ENCODE peak calls at places on chromosomes 11 and 22, in seven cellular contexts. A, N, V, H, O, Y and Z are unnamed samples.

GRCh38 chr22:35334010-35334409 is 34.3 kb downstream of the TOM1 start:
- DNase-seq in A (no peak), O (no peak), H (no peak), N (no peak), Y (no peak), V (no peak), Z (no peak)

GRCh38 chr11:33553486-33553885 is 147.1 kb downstream of the C11orf91 start:
- DNase-seq in Y (no peak), N (no peak), H (no peak), V (no peak), A (no peak), O (no peak), Z (no peak)

GRCh38 chr11:32348502-32348901 is 86.8 kb downstream of the WT1 start:
- DNase-seq in V (no peak), N (no peak), A (no peak), O (no peak), H (no peak), Y (no peak), Z (no peak)

GRCh38 chr11:111542606-111543275 is 2.2 kb downstream of the LAYN start:
- DNase-seq in H (peak), A (no peak), N (no peak), V (no peak), O (no peak), Y (no peak), Z (no peak)

GRCh38 chr22:43829448-43829821 is 17.3 kb upstream of the EFCAB6 start:
- DNase-seq in Y (no peak), H (peak), V (no peak), N (no peak), A (no peak), O (no peak), Z (no peak)

GRCh38 chr11:11513438-11513837 is 108.4 kb downstream of the GALNT18 start:
- DNase-seq in Y (no peak), N (no peak), O (no peak), H (no peak), A (no peak), V (no peak), Z (peak)

GRCh38 chr22:24772493-24773220 is 1.9 kb downstream of the PIWIL3 start:
- DNase-seq in Y (peak), V (peak), H (peak), N (no peak), O (peak), A (peak), Z (peak)

GRCh38 chr11:28169816-28170215 is 61.6 kb downstream of the METTL15 start:
- DNase-seq in H (no peak), A (no peak), O (no peak), V (no peak), N (no peak), Y (no peak), Z (no peak)

GRCh38 chr11:67269401-67270255 is 3.4 kb downstream of the GRK2 start:
- DNase-seq in N (no peak), V (no peak), A (no peak), H (no peak), O (no peak), Y (no peak), Z (peak)

GRCh38 chr11:69641681-69642548 is 959 bp downstream of the CCND1 start:
- DNase-seq in Y (no peak), A (no peak), O (peak), H (peak), N (no peak), V (no peak), Z (no peak)

GRCh38 chr11:69639843-69640242 is 1.1 kb upstream of the CCND1 start:
- DNase-seq in H (no peak), O (no peak), V (no peak), N (no peak), Y (no peak), A (no peak), Z (no peak)

GRCh38 chr11:69640995-69641581 is at the start of gene CCND1:
- DNase-seq in N (no peak), V (peak), Y (no peak), O (peak), H (peak), A (peak), Z (peak)

GRCh38 chr11:69638941-69639681 is 1.8 kb upstream of the CCND1 start:
- DNase-seq in V (peak), Y (peak), O (peak), A (peak), N (no peak), H (peak), Z (peak)

DNA sequence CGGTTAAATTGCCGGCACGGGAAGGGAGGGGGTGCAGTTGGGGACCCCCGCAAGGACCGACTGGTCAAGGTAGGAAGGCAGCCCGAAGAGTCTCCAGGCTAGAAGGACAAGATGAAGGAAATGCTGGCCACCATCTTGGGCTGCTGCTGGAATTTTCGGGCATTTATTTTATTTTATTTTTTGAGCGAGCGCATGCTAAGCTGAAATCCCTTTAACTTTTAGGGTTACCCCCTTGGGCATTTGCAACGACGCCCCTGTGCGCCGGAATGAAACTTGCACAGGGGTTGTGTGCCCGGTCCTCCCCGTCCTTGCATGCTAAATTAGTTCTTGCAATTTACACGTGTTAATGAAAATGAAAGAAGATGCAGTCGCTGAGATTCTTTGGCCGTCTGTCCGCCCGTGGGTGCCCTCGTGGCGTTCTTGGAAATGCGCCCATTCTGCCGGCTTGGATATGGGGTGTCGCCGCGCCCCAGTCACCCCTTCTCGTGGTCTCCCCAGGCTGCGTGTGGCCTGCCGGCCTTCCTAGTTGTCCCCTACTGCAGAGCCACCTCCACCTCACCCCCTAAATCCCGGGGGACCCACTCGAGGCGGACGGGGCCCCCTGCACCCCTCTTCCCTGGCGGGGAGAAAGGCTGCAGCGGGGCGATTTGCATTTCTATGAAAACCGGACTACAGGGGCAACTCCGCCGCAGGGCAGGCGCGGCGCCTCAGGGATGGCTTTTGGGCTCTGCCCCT is 529 bp upstream of the CCND1 start:
- DNase-seq in A (no peak), Y (no peak), O (no peak), V (no peak), N (no peak), H (no peak), Z (no peak)
- TF ChIP-seq JUND in A (no peak), Y (no peak), O (no peak), V (no peak), N (no peak), H (no peak), Z (no peak)

DNA sequence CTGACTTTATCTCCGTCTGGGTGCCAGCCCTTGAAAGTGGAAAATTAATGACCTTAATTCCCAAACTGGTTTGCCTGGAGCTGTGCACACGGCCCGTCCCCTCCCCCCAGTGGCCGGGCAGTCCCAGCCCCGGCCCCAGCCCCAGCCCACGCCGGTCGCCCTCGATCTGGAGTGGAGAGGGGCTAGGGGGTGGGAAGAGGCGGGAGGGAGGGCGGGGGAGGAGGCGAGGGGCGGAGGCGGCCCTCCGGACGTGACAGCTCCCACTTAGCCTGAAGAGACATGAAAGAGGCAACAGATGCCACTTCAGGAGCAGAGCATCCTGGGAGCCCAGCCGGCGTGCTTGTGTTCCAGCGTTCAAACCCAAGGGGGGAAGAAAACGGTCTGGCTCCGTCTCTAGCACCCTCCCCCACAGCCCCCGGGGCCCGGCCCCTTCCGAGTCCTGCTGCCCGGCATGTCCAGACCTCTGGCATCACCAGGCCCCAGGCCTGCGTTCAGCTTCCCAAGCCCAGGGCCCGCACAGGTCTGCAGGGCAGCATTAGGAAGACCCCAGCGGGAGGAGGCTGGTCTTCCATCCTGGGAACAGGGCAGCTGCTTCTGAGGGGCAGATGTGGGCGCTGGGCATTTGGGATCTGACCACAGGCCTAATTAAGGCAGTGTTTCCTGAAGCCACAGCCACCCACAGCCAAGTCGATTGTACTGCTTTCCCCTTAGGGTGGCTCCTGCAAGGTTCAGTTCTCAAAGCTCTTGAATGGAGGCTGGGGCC is 20.0 kb upstream of the LMO1 start:
- DNase-seq in V (no peak), O (peak), Y (no peak), N (no peak), A (no peak), H (peak), Z (no peak)
- TF ChIP-seq JUND in V (no peak), O (no peak), Y (no peak), N (no peak), A (no peak), H (no peak), Z (no peak)

GRCh38 chr22:22867996-22868715 is 19.5 kb upstream of the IGLL5 start:
- DNase-seq in N (no peak), A (no peak), O (peak), Y (no peak), H (no peak), V (no peak), Z (no peak)

GRCh38 chr22:22863001-22863400 is 24.6 kb upstream of the IGLL5 start:
- DNase-seq in Y (no peak), H (no peak), V (no peak), N (no peak), O (no peak), A (no peak), Z (no peak)

GRCh38 chr22:22866381-22867111 is 21.1 kb upstream of the IGLL5 start:
- DNase-seq in V (no peak), H (no peak), Y (no peak), N (no peak), A (no peak), O (peak), Z (no peak)

GRCh38 chr22:22870577-22871398 is 16.8 kb upstream of the IGLL5 start:
- DNase-seq in O (peak), Y (no peak), A (no peak), V (no peak), N (no peak), H (no peak), Z (no peak)

GRCh38 chr22:22865311-22866072 is 22.1 kb upstream of the IGLL5 start:
- DNase-seq in O (peak), V (no peak), A (no peak), Y (no peak), H (no peak), N (no peak), Z (no peak)
- TF ChIP-seq JUND in O (no peak), V (no peak), A (no peak), Y (no peak), H (no peak), N (no peak), Z (no peak)

GRCh38 chr22:49213731-49214352 is 613.8 kb downstream of the BRD1 start:
- DNase-seq in H (no peak), V (no peak), N (no peak), Y (no peak), A (no peak), O (no peak), Z (no peak)
- TF ChIP-seq JUND in H (no peak), V (no peak), N (no peak), Y (no peak), A (no peak), O (no peak), Z (no peak)

GRCh38 chr11:64516226-64516625 is 74.8 kb upstream of the SLC22A12 start:
- DNase-seq in N (no peak), A (no peak), Y (no peak), H (no peak), V (no peak), O (peak), Z (peak)
- TF ChIP-seq JUND in N (no peak), A (no peak), Y (no peak), H (no peak), V (no peak), O (no peak), Z (no peak)

DNA sequence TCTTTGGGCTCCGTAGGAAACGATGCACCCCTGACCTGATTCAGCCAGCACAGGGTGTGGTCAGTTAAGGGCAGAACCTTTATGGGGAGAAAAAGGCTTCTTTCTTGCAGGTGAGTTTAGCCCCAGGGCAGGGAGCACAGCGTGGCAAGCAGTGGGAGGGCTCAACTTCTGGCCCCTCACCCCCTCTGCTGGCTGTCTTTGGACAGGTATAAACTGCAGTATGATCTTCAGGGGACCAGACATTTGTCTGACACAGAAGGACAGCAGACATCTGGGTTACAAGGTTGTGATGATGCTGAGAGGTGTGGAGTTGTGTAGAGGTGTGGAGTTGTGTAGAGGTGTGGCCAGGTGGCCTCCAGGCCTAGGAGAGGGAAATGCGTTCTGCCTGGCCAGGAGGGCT is 324.0 kb upstream of the PLET1 start:
- DNase-seq in V (no peak), N (no peak), H (no peak), A (no peak), Y (peak), O (no peak), Z (peak)
- TF ChIP-seq JUND in V (no peak), N (no peak), H (no peak), A (no peak), Y (no peak), O (no peak), Z (no peak)

DNA sequence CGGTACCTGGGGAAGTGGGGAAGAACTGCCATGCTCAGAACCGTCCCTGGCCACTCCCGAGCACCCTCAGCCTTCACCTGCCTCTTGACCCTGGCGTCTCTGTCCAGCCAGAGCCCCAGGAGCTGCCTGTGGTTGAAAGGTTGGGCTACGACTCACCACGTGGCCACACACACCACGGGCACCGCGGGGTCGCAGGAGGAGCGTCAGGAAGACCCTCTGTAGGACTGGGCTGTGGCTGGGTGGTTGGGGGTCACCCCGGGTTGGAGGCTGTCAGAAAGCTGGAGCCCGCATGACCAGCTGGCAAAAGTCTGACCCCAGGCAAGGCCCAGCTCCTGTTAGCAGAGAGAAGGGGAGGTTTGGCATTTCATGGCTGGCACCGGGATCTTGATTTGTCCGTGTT is 11.5 kb downstream of the KRTAP5-5 start:
- DNase-seq in A (no peak), V (no peak), H (no peak), O (no peak), N (no peak), Y (no peak), Z (no peak)
- TF ChIP-seq JUND in A (no peak), V (no peak), H (no peak), O (no peak), N (no peak), Y (no peak), Z (no peak)

GRCh38 chr11:68314886-68315580 is 2.6 kb downstream of the LRP5 start:
- DNase-seq in H (peak), V (peak), N (no peak), A (peak), O (peak), Y (no peak), Z (peak)

GRCh38 chr11:68313574-68314202 is 1.3 kb downstream of the LRP5 start:
- DNase-seq in A (no peak), V (peak), N (no peak), Y (no peak), H (peak), O (peak), Z (peak)

GRCh38 chr11:68312780-68313573 is 586 bp downstream of the LRP5 start:
- DNase-seq in H (peak), N (no peak), Y (no peak), O (peak), V (no peak), A (no peak), Z (peak)

GRCh38 chr11:68315581-68315920 is 3.2 kb downstream of the LRP5 start:
- DNase-seq in H (peak), O (peak), A (no peak), V (no peak), Y (no peak), N (no peak), Z (no peak)

GRCh38 chr11:68314203-68314885 is 2.0 kb downstream of the LRP5 start:
- DNase-seq in H (peak), O (peak), A (no peak), V (no peak), N (no peak), Y (no peak), Z (no peak)
- TF ChIP-seq JUND in H (no peak), O (no peak), A (no peak), V (no peak), N (no peak), Y (no peak), Z (no peak)